ENCODE peak calls at places on chromosome 13, in seven cellular contexts. O, S, X, D, N, G and Y are unnamed samples.
A peak's percentile ranks its signal among the peaks of the same experiment; 100 is the strongest.

GRCh38 chr13:107301724-107302374 is 733.9 kb upstream of the ARGLU1 start:
- DNase-seq in X (no peak), G (no peak), O (no peak), S (peak; percentile 17), D (no peak), N (no peak), Y (no peak)

GRCh38 chr13:86445584-86446140 is 646.4 kb upstream of the SLITRK6 start:
- DNase-seq in N (no peak), D (no peak), X (no peak), G (no peak), O (no peak), S (no peak), Y (no peak)

GRCh38 chr13:60012503-60012902 is 151.2 kb downstream of the DIAPH3 start:
- DNase-seq in S (no peak), G (no peak), O (no peak), N (no peak), X (no peak), D (no peak), Y (no peak)

GRCh38 chr13:49419292-49419691 is 24.6 kb downstream of the CAB39L start:
- DNase-seq in S (no peak), D (peak; percentile 13), O (no peak), X (no peak), G (no peak), N (no peak), Y (no peak)

GRCh38 chr13:60226507-60226906 is 62.8 kb upstream of the DIAPH3 start:
- DNase-seq in G (no peak), O (peak; percentile 15), X (no peak), D (peak; percentile 15), N (peak; percentile 12), S (peak; percentile 9), Y (no peak)

GRCh38 chr13:33626407-33626806 is 191.5 kb upstream of the RFC3 start:
- DNase-seq in G (no peak), N (no peak), S (no peak), O (no peak), D (no peak), X (no peak), Y (no peak)

GRCh38 chr13:65679240-65679639 is 1550.9 kb downstream of the PCDH9 start:
- DNase-seq in O (no peak), X (no peak), N (no peak), G (no peak), D (no peak), S (no peak), Y (no peak)

GRCh38 chr13:81872581-81872980 is 1531.7 kb upstream of the SPRY2 start:
- DNase-seq in X (no peak), G (no peak), O (no peak), S (no peak), D (peak; percentile 38), N (peak; percentile 12), Y (peak; percentile 24)

GRCh38 chr13:46593403-46593802 is 40.4 kb downstream of the LRCH1 start:
- DNase-seq in G (no peak), S (no peak), N (no peak), X (no peak), O (no peak), D (no peak), Y (no peak)

GRCh38 chr13:70128098-70128497 is 19.8 kb upstream of the KLHL1 start:
- DNase-seq in G (no peak), X (no peak), O (no peak), D (no peak), S (no peak), N (no peak), Y (no peak)

GRCh38 chr13:21677075-21677628 is 6.3 kb downstream of the FGF9 start:
- DNase-seq in G (no peak), O (no peak), X (no peak), S (no peak), D (no peak), N (no peak), Y (no peak)
- H3K9ac ChIP-seq in G (no peak overlapping the region), O (no peak overlapping the region), X (no peak overlapping the region), S (no peak overlapping the region), D (no peak overlapping the region), N (no peak overlapping the region), Y (no peak overlapping the region)

GRCh38 chr13:44191103-44191502 is 182.5 kb upstream of the SERP2 start:
- DNase-seq in O (no peak), N (no peak), G (no peak), S (no peak), X (no peak), D (no peak), Y (no peak)
- TF ChIP-seq POLR2AphosphoS5 in O (no peak), N (no peak), G (no peak), S (no peak), X (no peak), D (no peak), Y (no peak)

DNA sequence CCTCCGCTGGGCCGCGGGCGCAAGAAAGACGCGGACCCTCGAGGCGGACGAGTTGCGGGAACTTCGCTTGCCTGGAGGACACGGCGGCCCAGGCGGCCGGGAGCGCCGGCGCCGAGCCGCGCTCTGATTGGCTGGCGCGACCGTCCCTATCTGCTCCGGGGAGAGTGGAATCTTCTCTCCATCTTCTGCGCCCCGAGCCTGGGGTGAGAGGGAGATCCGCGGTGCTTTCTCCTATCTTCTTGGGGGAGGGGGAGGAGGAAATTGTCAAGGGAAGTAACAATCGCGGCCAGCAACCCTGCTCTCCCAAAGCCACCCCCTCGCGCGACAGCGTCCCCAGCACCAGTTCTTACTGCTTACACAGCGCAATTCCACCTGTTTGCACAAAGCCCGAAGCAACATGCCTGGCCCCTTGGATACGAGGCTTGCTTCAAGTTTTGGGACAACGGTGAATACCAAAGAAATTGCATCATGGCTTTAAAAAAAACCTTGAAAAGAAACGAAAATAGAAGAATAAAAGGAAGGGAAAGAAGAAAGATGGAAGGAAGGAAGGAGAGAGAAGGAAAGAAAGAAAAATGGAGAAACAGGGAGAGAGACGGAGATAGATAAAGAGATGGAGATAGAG is 4.8 kb downstream of the SOX21 start:
- DNase-seq in O (peak; percentile 62), G (no peak), D (no peak), S (no peak), X (peak; percentile 79), N (no peak), Y (no peak)
- TF ChIP-seq EZH2 in O (no peak), G (no peak), D (no peak), S (peak; percentile 100), X (peak; percentile 30), N (no peak), Y (no peak)

GRCh38 chr13:110915057-110915873 is at the start of gene ANKRD10:
- DNase-seq in D (peak; percentile 97), O (peak; percentile 86), X (peak; percentile 99), S (peak; percentile 100), N (peak; percentile 94), G (peak; percentile 82), Y (no peak)

GRCh38 chr13:110913911-110914292 is 967 bp downstream of the ANKRD10 start:
- DNase-seq in D (no peak), N (no peak), S (no peak), O (no peak), X (no peak), G (no peak), Y (no peak)

GRCh38 chr13:110914293-110915056 is 394 bp downstream of the ANKRD10 start:
- DNase-seq in O (peak; percentile 63), D (peak; percentile 58), G (no peak), N (no peak), X (peak; percentile 76), S (peak; percentile 68), Y (no peak)

GRCh38 chr13:110915874-110916670 is 1.2 kb upstream of the ANKRD10 start:
- DNase-seq in X (no peak), O (no peak), D (peak; percentile 49), G (no peak), N (no peak), S (no peak), Y (no peak)

DNA sequence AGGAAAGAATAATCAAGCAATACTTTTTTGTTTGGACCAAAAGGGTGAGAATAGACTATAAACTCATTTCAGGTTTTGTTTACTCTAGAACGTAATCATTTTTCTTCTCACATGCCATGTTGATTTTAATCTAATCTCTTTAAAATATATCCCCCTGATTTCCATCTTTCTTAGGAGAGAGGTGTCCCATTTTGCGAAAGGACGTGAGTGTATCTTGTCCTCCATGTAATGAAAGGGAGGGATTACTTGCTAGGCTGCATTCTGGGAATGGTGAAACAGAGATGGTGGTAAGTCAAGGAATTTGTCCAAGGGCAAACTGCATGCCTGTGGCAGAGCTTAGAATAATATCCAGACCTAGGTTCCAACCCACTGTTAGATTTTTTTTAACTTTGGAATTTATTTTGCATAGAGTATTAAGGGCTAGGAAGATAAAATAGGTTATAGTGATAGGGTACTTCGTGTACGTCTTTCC is 1.8 kb upstream of the ANKRD10 start:
- DNase-seq in O (no peak), N (no peak), G (no peak), S (no peak), D (no peak), X (no peak), Y (no peak)
- H3K9ac ChIP-seq in O (no peak overlapping the region), N (peak overlapping the region; percentile 98), G (no peak overlapping the region), S (no peak overlapping the region), D (peak overlapping the region; percentile 96), X (no peak overlapping the region), Y (peak overlapping the region; percentile 79)

GRCh38 chr13:110894086-110894485 is 20.8 kb downstream of the ANKRD10 start:
- DNase-seq in S (no peak), N (no peak), X (no peak), G (no peak), O (no peak), D (no peak), Y (no peak)
- TF ChIP-seq POLR2AphosphoS5 in S (no peak), N (no peak), X (no peak), G (no peak), O (no peak), D (no peak), Y (no peak)

DNA sequence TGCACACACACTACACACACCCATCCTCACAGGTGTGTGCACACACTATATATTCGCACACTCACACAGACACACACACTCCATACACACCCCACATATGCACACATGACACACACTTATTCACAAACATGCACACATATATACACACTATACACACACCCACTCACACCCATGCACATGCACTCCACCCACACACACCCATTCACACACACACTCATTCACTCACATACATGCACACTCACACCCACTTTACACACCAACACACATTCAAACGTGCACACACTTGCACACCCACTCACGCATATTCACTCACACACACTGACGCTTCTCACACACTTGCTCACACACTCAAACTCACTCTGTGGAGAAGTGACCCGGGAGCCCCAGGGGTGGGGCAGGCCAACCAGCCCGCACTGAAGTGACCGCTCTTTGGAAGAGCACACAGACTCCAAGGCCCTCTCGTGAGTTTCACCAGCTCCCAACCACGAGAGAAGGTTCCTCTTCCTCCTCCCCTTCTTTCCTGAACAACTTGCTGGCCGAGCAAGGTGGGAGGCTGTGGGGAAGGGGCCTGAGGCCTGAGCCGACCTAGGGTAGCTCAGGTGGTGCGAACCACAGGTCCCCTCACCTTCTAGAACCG is 86.1 kb upstream of the TM9SF2 start:
- DNase-seq in O (no peak), S (no peak), G (no peak), N (no peak), D (no peak), X (no peak), Y (no peak)
- TF ChIP-seq EZH2 in O (no peak), S (no peak), G (no peak), N (no peak), D (no peak), X (no peak), Y (no peak)

GRCh38 chr13:74839656-74840055 is 642.3 kb downstream of the TBC1D4 start:
- DNase-seq in S (peak; percentile 5), D (no peak), O (no peak), G (no peak), N (no peak), X (no peak), Y (no peak)
- H3K9ac ChIP-seq in S (no peak overlapping the region), D (no peak overlapping the region), O (no peak overlapping the region), G (no peak overlapping the region), N (no peak overlapping the region), X (no peak overlapping the region), Y (no peak overlapping the region)